ENCODE peak calls at places on chromosomes 4 and X, in five cellular contexts. T, B, E, A and V are unnamed samples.

GRCh38 chr4:99679204-99679603 is 21.6 kb upstream of the C4orf54 start:
- DNase-seq in T (no peak), B (no peak), E (no peak), A (no peak), V (no peak)

GRCh38 chr4:56575820-56576429 is 70.3 kb downstream of the ARL9 start:
- DNase-seq in T (peak), B (peak), E (peak), A (no peak), V (peak)

GRCh38 chr4:176077561-176077960 is 11.9 kb downstream of the WDR17 start:
- DNase-seq in T (no peak), B (no peak), E (no peak), A (no peak), V (no peak)

GRCh38 chr4:2413821-2414610 is 4.4 kb downstream of the ZFYVE28 start:
- DNase-seq in T (no peak), B (no peak), E (peak), A (no peak), V (no peak)

GRCh38 chrX:9525511-9526248 is 60.8 kb downstream of the TBL1X start:
- DNase-seq in T (peak), B (no peak), E (no peak), A (no peak), V (no peak)

GRCh38 chr4:121308328-121308663 is 72.5 kb downstream of the QRFPR start:
- DNase-seq in T (no peak), B (no peak), E (no peak), A (no peak), V (no peak)

GRCh38 chr4:3790006-3790561 is 23.9 kb downstream of the ADRA2C start:
- DNase-seq in T (no peak), B (no peak), E (no peak), A (no peak), V (no peak)

GRCh38 chr4:11685481-11685880 is 256.8 kb upstream of the HS3ST1 start:
- DNase-seq in T (no peak), B (no peak), E (no peak), A (no peak), V (no peak)

GRCh38 chr4:119729815-119730643 is 101.4 kb upstream of the PDE5A start:
- DNase-seq in T (peak), B (peak), E (no peak), A (no peak), V (peak)

GRCh38 chr4:6071959-6072720 is 53.9 kb upstream of the C4orf50 start:
- DNase-seq in T (no peak), B (no peak), E (no peak), A (no peak), V (no peak)

GRCh38 chr4:53885668-53886067 is 178.7 kb downstream of the CHIC2 start:
- DNase-seq in T (no peak), B (no peak), E (no peak), A (no peak), V (no peak)

GRCh38 chr4:176841730-176842129 is 49.0 kb upstream of the VEGFC start:
- DNase-seq in T (peak), B (no peak), E (no peak), A (no peak), V (no peak)

GRCh38 chr4:101367201-101367600 is 19.9 kb upstream of the PPP3CA start:
- DNase-seq in T (peak), B (no peak), E (no peak), A (no peak), V (no peak)

DNA sequence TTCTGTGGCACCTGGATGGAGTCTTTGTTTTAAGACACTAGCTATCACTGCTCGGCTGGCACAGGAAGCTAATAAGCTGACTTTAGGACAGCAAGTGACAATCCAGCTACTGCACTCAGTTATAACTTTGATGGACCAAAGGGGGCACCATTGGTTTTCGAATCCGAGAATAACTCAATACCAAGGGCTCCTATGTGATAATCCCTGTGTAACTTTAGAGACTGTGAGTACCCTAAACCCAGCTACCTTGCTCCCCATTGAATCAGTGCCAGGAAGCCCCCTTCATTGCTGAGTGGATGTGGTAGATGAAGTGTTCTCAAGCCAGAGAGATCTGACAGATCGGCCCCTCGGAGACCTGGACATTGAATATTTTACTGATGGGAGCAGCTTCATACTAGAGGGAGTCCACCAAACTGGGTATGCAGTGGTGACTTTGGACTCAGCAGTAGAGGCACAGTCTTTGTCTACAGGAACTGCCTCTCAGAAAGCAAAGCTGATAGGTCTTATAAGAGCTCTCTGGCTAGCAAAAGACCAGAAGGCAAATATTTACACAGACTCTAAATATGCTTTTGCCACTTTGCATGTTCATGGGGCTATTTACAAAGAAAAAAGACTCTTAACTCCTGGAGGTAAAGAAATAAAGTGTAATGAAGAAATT is 35.5 kb upstream of the UGT2B7 start:
- DNase-seq in T (no peak), B (no peak), E (no peak), A (no peak), V (no peak)
- TF ChIP-seq MAFK in T (no peak), B (no peak), E (no peak), A (no peak), V (no peak)

GRCh38 chr4:17721496-17722360 is 59.7 kb downstream of the FAM184B start:
- DNase-seq in T (peak), B (no peak), E (no peak), A (no peak), V (no peak)

GRCh38 chr4:17723648-17724047 is 57.8 kb downstream of the FAM184B start:
- DNase-seq in T (no peak), B (no peak), E (no peak), A (no peak), V (no peak)

GRCh38 chr4:17722361-17722710 is 59.1 kb downstream of the FAM184B start:
- DNase-seq in T (no peak), B (no peak), E (no peak), A (no peak), V (no peak)

DNA sequence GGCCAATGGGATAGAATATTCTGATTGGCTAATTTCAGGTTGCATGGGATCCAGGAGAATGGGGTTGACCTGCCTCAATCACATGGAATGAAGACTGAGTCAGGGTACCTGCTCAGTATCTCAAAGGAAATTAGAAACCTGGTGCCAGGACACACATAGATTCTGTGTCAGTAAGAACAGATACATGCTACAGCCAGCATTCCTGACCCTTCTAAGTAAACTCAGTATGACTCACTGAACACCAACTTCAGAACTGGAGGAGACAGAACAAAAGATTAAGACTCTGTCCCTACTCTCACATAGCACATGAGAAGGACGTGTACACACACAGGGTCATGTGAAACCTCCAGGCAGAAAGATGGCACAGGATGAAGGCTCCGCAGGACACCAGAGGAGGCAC is 54.5 kb downstream of the FAM184B start:
- DNase-seq in T (no peak), B (no peak), E (no peak), A (no peak), V (no peak)
- TF ChIP-seq MAFK in T (no peak), B (no peak), E (no peak), A (no peak), V (no peak)

DNA sequence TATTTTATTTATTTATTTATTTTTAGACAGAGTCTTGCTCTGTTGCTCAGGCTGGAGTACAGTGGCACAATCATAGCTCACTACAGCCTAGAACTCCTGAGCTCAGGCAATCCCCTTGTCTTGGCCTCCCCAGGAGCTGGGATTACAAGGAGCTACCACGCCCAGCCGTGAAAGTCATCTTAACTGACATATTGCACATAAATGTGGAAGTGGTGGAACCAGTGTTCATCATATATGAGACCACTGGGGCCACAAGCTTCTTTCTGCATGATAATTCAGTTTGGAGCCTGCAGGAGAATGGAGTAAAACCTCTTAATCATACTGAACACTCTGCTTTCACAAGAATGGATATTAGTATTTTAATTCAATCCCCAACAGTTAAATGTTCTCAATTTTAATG is 12.5 kb upstream of the CTSO start:
- DNase-seq in T (no peak), B (no peak), E (no peak), A (no peak), V (no peak)
- TF ChIP-seq MAFK in T (no peak), B (no peak), E (no peak), A (no peak), V (no peak)

DNA sequence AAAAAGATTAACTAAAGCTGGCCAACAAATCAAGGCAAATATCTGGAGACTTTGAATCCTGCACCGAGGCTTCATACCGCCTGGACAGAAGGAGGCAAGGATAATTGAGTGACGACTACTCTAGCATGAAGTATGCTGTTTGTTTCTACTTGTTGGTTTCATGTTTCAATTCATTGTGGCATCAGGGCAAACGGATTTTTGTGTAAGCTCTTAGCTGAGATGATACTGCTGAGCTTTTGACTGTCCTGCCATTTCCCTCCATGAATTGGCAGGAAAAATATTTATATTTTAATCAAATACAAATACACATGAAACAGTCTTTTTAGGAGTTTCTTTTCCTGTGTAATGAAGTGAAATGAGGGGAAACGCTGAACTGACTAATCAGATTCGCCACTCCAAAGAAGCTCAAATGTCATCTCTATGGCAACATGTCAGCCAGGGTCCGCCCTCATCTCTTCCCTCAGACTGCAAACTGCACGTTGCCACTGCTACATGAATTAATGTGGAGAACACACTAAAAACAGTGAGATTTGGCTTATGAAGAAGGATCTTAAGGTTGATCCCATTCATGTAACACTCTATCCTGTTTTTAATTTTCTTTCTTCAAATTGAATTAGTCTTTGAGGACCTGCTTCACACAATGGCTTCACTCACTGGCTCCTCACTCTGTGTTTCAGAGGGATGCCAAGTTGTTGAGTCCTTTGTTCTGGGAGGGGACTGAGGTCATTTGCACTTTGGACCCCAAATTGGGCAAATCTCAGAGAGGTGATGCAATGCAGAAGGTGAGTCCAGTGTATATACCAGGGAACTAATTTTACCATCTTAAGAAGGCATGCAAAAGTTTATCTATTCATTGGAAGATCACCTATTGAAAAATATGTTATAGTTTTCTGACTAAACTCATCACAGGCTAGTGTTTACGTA is 149.6 kb upstream of the MID1 start:
- DNase-seq in T (peak), B (no peak), E (no peak), A (no peak), V (no peak)
- TF ChIP-seq MAFK in T (no peak), B (no peak), E (no peak), A (no peak), V (no peak)

GRCh38 chr4:113365377-113365776 is 315.9 kb downstream of the ANK2 start:
- DNase-seq in T (no peak), B (no peak), E (no peak), A (no peak), V (no peak)
- TF ChIP-seq MAFK in T (no peak), B (no peak), E (no peak), A (no peak), V (no peak)

GRCh38 chr4:48175806-48176205 is 41.8 kb upstream of the TXK start:
- DNase-seq in T (peak), B (no peak), E (no peak), A (no peak), V (no peak)
- TF ChIP-seq MAFK in T (no peak), B (no peak), E (no peak), A (no peak), V (no peak)